ENCODE peak calls at places on chromosomes 13 and 19, in six cellular contexts. D is foreskin fibroblast, U is tibial nerve, N is left ventricle myocardium inferior, E is uterus, A is thoracic aorta. C is an unnamed sample.

GRCh38 chr13:109694972-109695371 is 91.4 kb downstream of the IRS2 start:
- DNase-seq in D (no peak), U (no peak), N (no peak), E (no peak), A (no peak), C (no peak)

GRCh38 chr19:50835103-50835784 is 1.9 kb upstream of the KLK15 start:
- DNase-seq in D (no peak), U (no peak), N (no peak), E (no peak), A (no peak), C (peak; percentile 5)

GRCh38 chr13:101149735-101150380 is 266.4 kb downstream of the NALCN start:
- DNase-seq in D (peak; percentile 57), U (no peak), N (no peak), E (no peak), A (no peak), C (peak; percentile 77)

GRCh38 chr13:20570540-20570939 is 3.6 kb downstream of the IFT88 start:
- DNase-seq in D (peak; percentile 58), U (no peak), N (no peak), E (no peak), A (no peak), C (peak; percentile 69)

GRCh38 chr19:55258476-55258827 is 365 bp downstream of the PPP6R1 start:
- DNase-seq in D (no peak), U (no peak), N (peak; percentile 31), E (no peak), A (no peak), C (no peak)

GRCh38 chr19:1264801-1265610 is 4.1 kb upstream of the CIRBP start:
- DNase-seq in D (peak; percentile 94), U (no peak), N (peak; percentile 72), E (peak; percentile 85), A (no peak), C (peak; percentile 90)

GRCh38 chr19:3665681-3666544 is 34.4 kb downstream of the PIP5K1C start:
- DNase-seq in D (no peak), U (peak; percentile 42), N (peak; percentile 72), E (peak; percentile 79), A (peak; percentile 27), C (peak; percentile 17)

GRCh38 chr19:18321729-18322091 is 1.2 kb downstream of the LSM4 start:
- DNase-seq in D (no peak), U (no peak), N (no peak), E (no peak), A (no peak), C (no peak)

GRCh38 chr19:9981406-9982260 is 28.7 kb downstream of the COL5A3 start:
- DNase-seq in D (no peak), U (no peak), N (no peak), E (no peak), A (no peak), C (no peak)

GRCh38 chr13:113930711-113931637 is 42.9 kb downstream of the C13orf46 start:
- DNase-seq in D (no peak), U (peak; percentile 4), N (no peak), E (peak; percentile 16), A (peak; percentile 0), C (no peak)

GRCh38 chr13:112102243-112102642 is 35.3 kb downstream of the SOX1 start:
- DNase-seq in D (no peak), U (no peak), N (no peak), E (no peak), A (no peak), C (no peak)

DNA sequence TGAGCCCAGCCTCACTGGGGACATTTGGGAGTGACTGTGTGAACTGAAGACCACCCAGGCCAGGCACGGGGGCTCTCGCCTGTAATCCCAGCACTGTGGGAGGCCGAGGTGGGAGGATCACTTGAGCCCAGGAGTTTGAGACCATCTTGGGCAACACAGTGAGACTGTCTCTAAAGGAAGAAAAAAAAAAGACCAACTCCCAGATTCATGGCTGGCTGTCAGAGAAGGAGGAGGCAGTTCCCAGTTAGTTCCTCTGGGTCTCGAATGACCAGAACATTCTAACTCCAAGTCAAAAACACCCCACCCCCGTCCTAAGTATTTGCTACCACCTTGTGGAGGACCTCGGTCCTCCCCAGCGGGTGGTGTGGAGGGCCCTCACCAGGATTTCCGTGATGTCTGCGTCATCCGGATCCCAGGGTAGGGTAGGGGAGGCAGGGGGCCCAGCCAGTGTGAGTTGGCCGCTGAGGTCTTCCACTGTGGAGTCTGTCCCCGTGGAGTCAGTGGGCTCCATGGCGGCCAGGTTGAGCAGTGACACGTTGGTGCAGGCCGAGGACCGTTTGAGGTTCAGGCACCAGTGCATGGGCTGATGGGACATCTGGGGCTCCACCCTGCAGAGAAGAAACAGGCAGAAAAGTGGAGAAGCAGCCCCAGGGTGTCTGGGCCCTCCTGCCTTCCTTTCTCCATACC is 1.3 kb downstream of the TSKS start:
- DNase-seq in D (peak; percentile 45), U (no peak), N (peak; percentile 36), E (peak; percentile 64), A (no peak), C (peak; percentile 67)
- TF ChIP-seq CTCF in D (no peak), U (no peak), N (peak; percentile 47), E (peak; percentile 37), A (no peak), C (peak; percentile 46)

GRCh38 chr19:44809856-44810554 is 1.1 kb downstream of the BCAM start:
- DNase-seq in D (no peak), U (no peak), N (no peak), E (peak; percentile 40), A (no peak), C (no peak)
- H3K4me3 ChIP-seq in D (no peak overlapping the region), U (peak overlapping the region; percentile 45), N (peak overlapping the region; percentile 86), E (peak overlapping the region; percentile 53), A (peak overlapping the region; percentile 92), C (no peak overlapping the region)

DNA sequence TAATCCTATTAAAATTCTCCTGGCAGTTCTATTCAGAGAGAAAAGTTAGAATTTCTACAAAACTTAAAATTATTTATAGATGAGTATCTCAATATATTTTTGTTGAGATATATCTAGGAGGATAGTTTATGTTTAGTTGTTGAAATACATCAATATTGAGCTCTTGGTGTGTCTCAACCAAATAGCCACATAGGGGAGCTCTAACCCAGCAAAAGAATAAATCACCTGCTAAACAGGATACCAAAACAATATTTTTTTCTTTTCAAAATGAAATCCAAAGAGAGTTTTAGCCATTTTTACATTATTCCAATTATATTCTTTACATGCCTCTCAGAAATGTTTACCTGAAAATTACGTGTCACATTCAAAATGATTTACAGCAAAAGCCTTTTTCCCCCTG is 954.7 kb downstream of the SLITRK6 start:
- DNase-seq in D (no peak), U (no peak), N (no peak), E (no peak), A (no peak), C (no peak)
- TF ChIP-seq CTCF in D (peak; percentile 4), U (no peak), N (peak; percentile 39), E (no peak), A (no peak), C (no peak)

GRCh38 chr13:59047546-59047945 is 1116.2 kb downstream of the DIAPH3 start:
- DNase-seq in D (no peak), U (no peak), N (no peak), E (no peak), A (no peak), C (no peak)

GRCh38 chr13:59038824-59039223 is 1124.9 kb downstream of the DIAPH3 start:
- DNase-seq in D (no peak), U (no peak), N (no peak), E (no peak), A (no peak), C (no peak)

GRCh38 chr13:59043016-59043415 is 1120.7 kb downstream of the DIAPH3 start:
- DNase-seq in D (no peak), U (no peak), N (no peak), E (no peak), A (no peak), C (no peak)
- H3K4me3 ChIP-seq in D (no peak overlapping the region), U (no peak overlapping the region), N (no peak overlapping the region), E (no peak overlapping the region), A (no peak overlapping the region), C (no peak overlapping the region)

GRCh38 chr19:44551850-44552249 is 22.4 kb upstream of the CEACAM20 start:
- DNase-seq in D (no peak), U (no peak), N (no peak), E (no peak), A (no peak), C (no peak)

GRCh38 chr19:44553478-44554171 is 24.1 kb upstream of the CEACAM20 start:
- DNase-seq in D (no peak), U (no peak), N (no peak), E (no peak), A (no peak), C (no peak)

GRCh38 chr19:44549507-44549906 is 20.0 kb upstream of the CEACAM20 start:
- DNase-seq in D (no peak), U (no peak), N (no peak), E (no peak), A (no peak), C (no peak)

GRCh38 chr19:44554641-44555246 is 25.3 kb upstream of the CEACAM20 start:
- DNase-seq in D (no peak), U (no peak), N (no peak), E (no peak), A (no peak), C (no peak)

DNA sequence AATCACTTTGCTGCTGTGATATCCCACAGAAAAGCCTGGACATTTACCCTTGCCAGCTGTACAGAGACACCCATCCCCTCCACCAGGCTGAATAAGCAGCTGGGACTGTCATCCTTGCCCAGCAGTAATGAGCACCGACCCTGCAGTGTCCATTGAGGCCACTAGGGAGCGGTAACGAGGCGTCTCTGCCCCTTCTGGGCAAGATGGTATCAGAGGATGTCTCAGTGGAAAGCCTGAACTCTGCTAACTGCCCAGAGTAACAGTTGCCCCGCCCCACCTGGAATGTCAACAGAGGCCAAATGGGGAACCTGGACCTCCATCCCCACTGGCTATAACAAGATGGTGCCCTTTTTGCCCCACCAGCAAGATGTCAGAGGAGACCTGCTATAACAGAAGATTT is 22.8 kb upstream of the CEACAM20 start:
- DNase-seq in D (no peak), U (no peak), N (no peak), E (no peak), A (no peak), C (peak; percentile 6)
- TF ChIP-seq CTCF in D (peak; percentile 58), U (no peak), N (peak; percentile 37), E (no peak), A (no peak), C (peak; percentile 48)

GRCh38 chr19:39099341-39099740 is 15.2 kb downstream of the ACP7 start:
- DNase-seq in D (no peak), U (no peak), N (no peak), E (no peak), A (no peak), C (no peak)

GRCh38 chr19:39097299-39097698 is 13.1 kb downstream of the ACP7 start:
- DNase-seq in D (no peak), U (no peak), N (no peak), E (no peak), A (no peak), C (no peak)

GRCh38 chr19:39097721-39098120 is 13.6 kb downstream of the ACP7 start:
- DNase-seq in D (no peak), U (no peak), N (no peak), E (no peak), A (no peak), C (no peak)

GRCh38 chr19:39100500-39101166 is 16.5 kb downstream of the ACP7 start:
- DNase-seq in D (no peak), U (no peak), N (no peak), E (no peak), A (no peak), C (no peak)

GRCh38 chr19:39098365-39099269 is 14.4 kb downstream of the ACP7 start:
- DNase-seq in D (no peak), U (no peak), N (no peak), E (no peak), A (no peak), C (no peak)
- H3K4me3 ChIP-seq in D (no peak overlapping the region), U (no peak overlapping the region), N (no peak overlapping the region), E (no peak overlapping the region), A (no peak overlapping the region), C (no peak overlapping the region)